ENCODE peak calls at places on chromosomes 1 and 21, in four cellular contexts. U, Z, E and Q are unnamed samples.

GRCh38 chr1:118923319-118923718 is 64.8 kb downstream of the TBX15 start:
- DNase-seq in U (no peak), Z (no peak), E (no peak), Q (no peak)

GRCh38 chr1:239547987-239548386 is 161.6 kb downstream of the CHRM3 start:
- DNase-seq in U (no peak), Z (no peak), E (peak), Q (no peak)

GRCh38 chr1:87615917-87616316 is 287.2 kb downstream of the LMO4 start:
- DNase-seq in U (no peak), Z (no peak), E (peak), Q (no peak)

GRCh38 chr1:147750618-147751217 is 9.7 kb downstream of the GJA5 start:
- DNase-seq in U (no peak), Z (no peak), E (no peak), Q (no peak)

GRCh38 chr1:69523032-69523431 is 44.7 kb upstream of the LRRC7 start:
- DNase-seq in U (peak), Z (no peak), E (peak), Q (peak)

GRCh38 chr21:39690454-39690853 is 54.5 kb upstream of the IGSF5 start:
- DNase-seq in U (no peak), Z (no peak), E (no peak), Q (no peak)

GRCh38 chr21:42110691-42111469 is 39.8 kb downstream of the UMODL1 start:
- DNase-seq in U (no peak), Z (no peak), E (no peak), Q (no peak)

GRCh38 chr1:73801912-73802429 is 396.0 kb downstream of the LRRIQ3 start:
- DNase-seq in U (no peak), Z (no peak), E (peak), Q (no peak)

GRCh38 chr1:155205035-155205434 is 2.7 kb downstream of the THBS3 start:
- DNase-seq in U (no peak), Z (no peak), E (no peak), Q (no peak)

GRCh38 chr1:16631248-16632043 is 18.1 kb upstream of the NBPF1 start:
- DNase-seq in U (no peak), Z (no peak), E (no peak), Q (no peak)

GRCh38 chr1:16621300-16621658 is 7.9 kb upstream of the NBPF1 start:
- DNase-seq in U (no peak), Z (no peak), E (no peak), Q (no peak)

GRCh38 chr1:16630661-16631247 is 17.4 kb upstream of the NBPF1 start:
- DNase-seq in U (no peak), Z (no peak), E (no peak), Q (no peak)

GRCh38 chr1:16628361-16629111 is 15.2 kb upstream of the NBPF1 start:
- DNase-seq in U (no peak), Z (no peak), E (no peak), Q (no peak)

DNA sequence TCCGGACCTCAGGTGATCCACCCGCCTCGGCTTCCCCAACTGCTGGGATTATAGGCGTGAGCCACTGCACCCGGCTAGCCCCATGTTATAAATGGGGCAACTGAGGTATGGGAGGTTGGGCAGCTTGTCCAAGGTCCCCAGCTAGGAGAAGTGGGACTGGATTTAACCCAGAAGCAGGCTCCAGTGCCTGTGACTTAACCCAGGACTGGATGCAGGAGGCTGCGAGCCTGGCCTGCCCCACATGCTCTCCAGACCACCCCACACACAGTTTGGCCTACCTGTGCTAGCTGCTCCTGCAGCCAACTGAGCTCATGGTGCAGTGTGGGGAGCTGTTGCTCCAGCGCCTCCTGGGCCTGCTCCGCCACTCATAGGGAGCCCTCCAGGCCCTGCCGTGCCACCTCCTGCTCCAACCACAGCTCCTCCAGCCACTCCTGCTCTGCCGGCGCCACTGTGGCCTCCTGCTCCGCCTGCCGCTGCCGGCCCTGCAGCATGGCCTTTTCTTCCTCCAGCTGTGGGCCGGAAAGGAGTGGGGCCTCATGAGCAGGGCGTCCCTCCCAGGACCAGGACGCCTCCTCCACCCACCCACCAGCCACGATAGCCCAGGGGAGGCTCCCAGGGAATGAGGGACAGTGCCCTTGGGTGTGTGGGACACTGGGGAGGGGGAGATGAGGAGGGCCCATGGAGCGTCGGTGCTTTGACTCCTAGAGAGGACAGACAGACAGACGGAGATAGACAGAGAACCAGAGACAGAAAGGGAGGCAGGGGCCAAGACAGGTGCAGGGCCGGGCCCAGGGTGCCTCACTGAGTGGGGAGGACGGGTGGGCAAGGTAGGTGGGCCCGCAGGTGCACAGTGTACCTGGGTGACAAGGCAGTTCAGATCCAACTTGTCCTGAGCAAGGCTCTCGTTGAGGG is 12.4 kb upstream of the NBPF1 start:
- DNase-seq in U (no peak), Z (no peak), E (no peak), Q (no peak)
- TF ChIP-seq CTCF in U (no peak), Z (no peak), E (no peak), Q (no peak)

DNA sequence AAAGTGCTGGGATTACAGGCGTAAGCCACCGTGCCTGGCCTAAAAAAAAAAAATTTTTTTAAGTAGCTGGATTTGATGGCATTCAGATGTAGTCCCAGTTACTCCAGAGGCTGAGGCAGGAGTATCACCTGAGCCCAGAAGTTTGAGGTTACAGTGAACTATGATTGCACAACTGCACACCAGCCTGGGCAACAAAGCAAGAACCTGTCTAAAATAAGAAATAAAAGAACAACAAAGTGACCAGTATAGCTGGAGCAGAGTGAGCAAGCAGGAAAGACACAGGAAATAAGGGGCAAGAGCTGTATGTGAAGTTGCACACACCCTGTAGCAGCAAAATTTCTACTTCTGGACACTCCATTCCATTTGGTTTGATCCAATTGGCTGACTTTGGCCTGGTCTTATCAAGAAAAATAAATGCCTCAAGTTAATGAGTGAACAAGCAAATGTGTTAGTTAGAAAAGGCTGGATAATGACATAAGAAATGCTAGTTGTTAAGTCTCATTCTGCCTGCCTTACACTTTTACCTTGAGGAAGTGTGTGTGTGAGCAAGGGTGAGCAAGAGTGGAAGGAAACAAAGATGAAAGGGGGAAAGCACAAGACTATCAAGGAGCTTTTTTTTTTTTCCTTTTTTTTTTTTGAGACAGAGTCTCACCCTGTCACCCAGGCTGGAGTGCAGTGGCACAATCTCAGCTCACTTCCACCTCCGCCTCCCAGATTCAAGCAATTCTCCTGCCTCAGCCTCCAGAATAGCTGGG is 7.9 kb downstream of the ATP5IF1 start:
- DNase-seq in U (no peak), Z (no peak), E (no peak), Q (no peak)
- H3K4me3 ChIP-seq in U (no peak), Z (no peak), E (no peak), Q (no peak)

GRCh38 chr1:54272772-54273091 is 72.8 kb downstream of the MRPL37 start:
- DNase-seq in U (no peak), Z (no peak), E (no peak), Q (no peak)
- TF ChIP-seq CTCF in U (peak), Z (no peak), E (peak), Q (no peak)

GRCh38 chr1:26274801-26275425 is 5.0 kb upstream of the SH3BGRL3 start:
- DNase-seq in U (no peak), Z (peak), E (peak), Q (no peak)

GRCh38 chr1:26276432-26276838 is 3.5 kb upstream of the SH3BGRL3 start:
- DNase-seq in U (no peak), Z (no peak), E (no peak), Q (no peak)

GRCh38 chr1:26277261-26277661 is 2.6 kb upstream of the SH3BGRL3 start:
- DNase-seq in U (no peak), Z (no peak), E (no peak), Q (no peak)

GRCh38 chr1:26277719-26278118 is 2.2 kb upstream of the SH3BGRL3 start:
- DNase-seq in U (no peak), Z (no peak), E (no peak), Q (no peak)

DNA sequence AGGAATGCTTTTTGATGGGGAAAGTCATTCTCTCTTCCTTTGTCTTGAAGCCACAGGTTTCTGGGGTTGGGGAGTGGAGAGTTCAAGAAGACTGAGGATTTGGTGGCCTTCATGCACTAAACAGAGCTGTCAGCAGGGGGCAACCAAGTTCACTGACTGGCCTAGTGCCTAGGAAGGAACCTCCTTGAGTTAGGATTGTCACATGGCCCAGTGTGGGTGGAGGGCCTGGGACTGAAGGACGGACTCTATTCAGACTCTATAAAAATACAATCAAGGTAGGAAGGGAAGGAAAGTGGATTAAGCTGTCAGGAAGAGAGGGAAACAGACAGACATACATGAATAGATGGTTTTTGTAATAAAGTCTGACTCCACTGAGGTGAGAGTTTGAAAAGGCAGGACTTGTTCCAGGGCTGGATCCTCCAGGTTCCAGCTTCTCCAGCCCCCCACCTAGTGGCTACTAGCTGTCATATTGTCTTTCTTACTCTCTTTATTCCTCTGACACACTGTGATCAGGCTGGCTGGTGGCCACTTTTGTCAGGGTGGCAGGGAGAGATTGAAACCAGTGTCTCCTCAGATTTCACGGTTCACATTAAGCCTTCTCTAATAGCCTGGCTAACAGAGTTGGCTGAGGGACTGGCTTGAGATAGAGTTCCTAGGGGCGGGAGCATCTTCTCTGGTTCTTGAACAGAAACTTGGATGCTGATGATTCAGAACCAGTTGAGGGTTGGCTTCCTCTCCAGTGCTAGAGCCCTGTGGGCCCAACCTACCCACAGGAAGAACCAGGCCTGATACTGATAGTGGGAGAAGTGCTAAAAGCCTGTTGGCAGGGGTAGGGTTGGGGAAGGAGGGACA is 4.1 kb upstream of the SH3BGRL3 start:
- DNase-seq in U (peak), Z (peak), E (peak), Q (peak)
- H3K4me3 ChIP-seq in U (no peak), Z (no peak), E (no peak), Q (no peak)

DNA sequence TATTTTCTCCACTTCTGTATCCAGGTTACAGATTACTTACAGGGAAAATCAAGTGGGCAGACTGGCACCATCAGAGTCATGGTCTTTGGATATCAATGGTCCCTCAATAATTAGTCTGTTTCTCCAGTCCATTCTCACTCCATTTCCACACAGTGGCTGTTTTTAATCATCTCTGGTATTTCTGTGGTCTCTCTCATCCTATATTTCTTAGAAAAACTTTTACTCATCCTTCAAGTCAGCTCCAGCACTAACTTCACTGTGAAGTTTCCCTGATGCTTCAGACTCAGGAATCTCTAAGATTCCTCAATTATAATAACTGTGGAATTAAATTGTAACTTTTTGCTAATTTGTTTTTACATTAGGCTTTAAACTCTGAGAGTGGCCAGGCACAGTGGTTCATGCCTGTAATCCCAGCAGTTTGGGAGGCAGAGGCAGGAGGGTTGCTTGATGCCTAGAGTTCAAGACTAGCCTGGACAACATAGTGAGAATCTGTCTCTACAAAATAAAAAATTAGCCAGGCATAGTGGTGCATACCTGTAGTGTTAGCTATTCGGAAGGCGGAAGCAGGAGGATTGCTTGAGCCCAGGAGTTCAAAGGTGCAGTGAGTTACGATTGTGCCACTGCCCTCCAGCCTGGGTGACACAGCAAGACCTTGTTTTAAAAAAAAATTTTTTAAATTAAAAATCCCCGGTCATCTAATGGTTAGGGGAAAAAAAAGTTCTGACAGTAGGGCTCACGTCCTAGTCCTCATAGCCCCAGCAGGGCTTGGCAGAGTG is 10.6 kb downstream of the CD160 start:
- DNase-seq in U (no peak), Z (no peak), E (no peak), Q (no peak)
- TF ChIP-seq CTCF in U (no peak), Z (no peak), E (no peak), Q (no peak)

DNA sequence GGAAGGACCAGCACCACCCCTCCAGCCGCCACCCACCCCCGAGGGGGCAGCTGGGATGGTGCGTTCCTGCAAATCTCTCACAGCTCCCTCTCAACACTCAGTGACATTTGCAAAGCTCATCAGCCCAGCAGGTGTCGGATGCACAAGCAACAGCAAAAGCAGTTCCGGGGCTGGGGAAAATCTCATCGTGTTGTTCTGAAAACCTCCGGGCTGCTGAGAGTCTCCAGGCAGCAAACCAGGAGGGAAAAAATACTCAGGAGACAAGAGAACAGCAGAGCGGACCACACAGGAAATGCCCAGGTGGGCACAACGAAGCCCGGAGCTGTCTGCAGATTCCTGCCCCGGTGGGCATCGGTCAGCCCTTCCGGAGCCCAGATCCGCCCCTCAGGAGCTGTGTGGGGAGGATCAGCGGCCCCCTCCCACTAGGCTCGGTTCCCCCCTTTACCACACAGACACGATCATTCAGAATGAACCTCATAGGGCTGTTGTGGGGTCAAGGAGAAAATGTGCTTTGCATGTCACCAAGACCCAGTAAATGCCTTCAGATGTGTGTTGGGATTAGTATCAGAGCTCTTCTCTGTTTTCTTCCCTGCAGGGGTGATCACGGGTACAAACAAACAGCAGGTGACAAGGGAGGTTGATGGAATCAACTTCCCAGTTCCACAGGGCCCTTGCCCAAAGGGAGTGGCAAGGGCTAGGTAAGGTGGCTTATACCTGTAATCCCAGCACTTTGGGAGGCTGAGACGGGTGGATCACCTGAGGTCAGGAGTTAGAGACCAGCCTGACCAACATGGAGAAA is 127.0 kb upstream of the TIAM1 start:
- DNase-seq in U (no peak), Z (no peak), E (no peak), Q (no peak)
- H3K4me3 ChIP-seq in U (no peak), Z (no peak), E (no peak), Q (no peak)

GRCh38 chr21:37907076-37907475 is 9.2 kb downstream of the KCNJ6 start:
- DNase-seq in U (no peak), Z (no peak), E (no peak), Q (no peak)

GRCh38 chr21:37914211-37914900 is 1.9 kb downstream of the KCNJ6 start:
- DNase-seq in U (no peak), Z (peak), E (peak), Q (no peak)

GRCh38 chr21:37908691-37909090 is 7.6 kb downstream of the KCNJ6 start:
- DNase-seq in U (no peak), Z (no peak), E (no peak), Q (no peak)

GRCh38 chr21:37912616-37913015 is 3.6 kb downstream of the KCNJ6 start:
- DNase-seq in U (no peak), Z (no peak), E (no peak), Q (no peak)

DNA sequence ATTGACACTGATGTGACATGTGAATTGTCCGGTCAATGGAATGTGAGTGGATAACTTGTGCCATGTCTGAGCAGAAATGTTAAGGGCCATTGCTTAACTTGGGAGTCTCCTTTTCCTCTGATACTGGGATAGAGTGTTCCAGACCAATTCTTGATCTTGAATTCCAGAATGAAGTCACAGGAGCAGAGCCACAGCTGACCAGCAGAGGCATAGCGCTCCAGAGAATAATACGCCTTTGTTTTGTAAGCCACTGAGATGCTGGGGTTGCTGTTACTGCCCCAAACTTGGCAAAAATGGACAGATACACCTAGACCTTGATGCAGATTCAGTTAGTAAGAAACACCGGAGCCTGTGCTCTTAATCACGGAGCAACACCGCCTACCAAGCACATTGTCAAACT is 6.3 kb downstream of the KCNJ6 start:
- DNase-seq in U (no peak), Z (no peak), E (no peak), Q (no peak)
- TF ChIP-seq CTCF in U (no peak), Z (no peak), E (no peak), Q (no peak)